ENCODE peak calls at places on chromosome 12, in four cellular contexts. One of them, this sample, is unnamed.

GRCh38 chr12:52259850-52260249 is 14.6 kb upstream of the KRT86 start:
- DNase-seq in HS-5: no peak
- DNase-seq in stimulated activated CD4-positive, alpha-beta T cell treated with anti-CD3 and anti-CD28 coated beads, Interleukin-15, amount 100 ng/mL, for 1 hour: no peak
- DNase-seq in suprapubic skin: no peak
- DNase-seq in this sample: no peak

GRCh38 chr12:46153267-46153872 is 115.5 kb downstream of the SLC38A1 start:
- DNase-seq in HS-5: no peak
- DNase-seq in stimulated activated CD4-positive, alpha-beta T cell treated with anti-CD3 and anti-CD28 coated beads, Interleukin-15, amount 100 ng/mL, for 1 hour: no peak
- DNase-seq in suprapubic skin: no peak
- DNase-seq in this sample: no peak

GRCh38 chr12:66653801-66654200 is 25.1 kb downstream of the GRIP1 start:
- DNase-seq in HS-5: no peak
- DNase-seq in stimulated activated CD4-positive, alpha-beta T cell treated with anti-CD3 and anti-CD28 coated beads, Interleukin-15, amount 100 ng/mL, for 1 hour: no peak
- DNase-seq in suprapubic skin: no peak
- DNase-seq in this sample: no peak

GRCh38 chr12:18967814-18968213 is 161.7 kb upstream of the PLEKHA5 start:
- DNase-seq in HS-5: no peak
- DNase-seq in stimulated activated CD4-positive, alpha-beta T cell treated with anti-CD3 and anti-CD28 coated beads, Interleukin-15, amount 100 ng/mL, for 1 hour: no peak
- DNase-seq in suprapubic skin: no peak
- DNase-seq in this sample: no peak

GRCh38 chr12:102484017-102484731 is 3.8 kb upstream of the IGF1 start:
- DNase-seq in HS-5: peak; percentile 26
- DNase-seq in stimulated activated CD4-positive, alpha-beta T cell treated with anti-CD3 and anti-CD28 coated beads, Interleukin-15, amount 100 ng/mL, for 1 hour: peak; percentile 8
- DNase-seq in suprapubic skin: no peak
- DNase-seq in this sample: peak; percentile 23

GRCh38 chr12:113505941-113506340 is 34.3 kb upstream of the LHX5 start:
- DNase-seq in HS-5: no peak
- DNase-seq in stimulated activated CD4-positive, alpha-beta T cell treated with anti-CD3 and anti-CD28 coated beads, Interleukin-15, amount 100 ng/mL, for 1 hour: no peak
- DNase-seq in suprapubic skin: no peak
- DNase-seq in this sample: no peak

GRCh38 chr12:80316141-80316700 is 127.8 kb upstream of the PTPRQ start:
- DNase-seq in HS-5: no peak
- DNase-seq in stimulated activated CD4-positive, alpha-beta T cell treated with anti-CD3 and anti-CD28 coated beads, Interleukin-15, amount 100 ng/mL, for 1 hour: no peak
- DNase-seq in suprapubic skin: no peak
- DNase-seq in this sample: no peak

GRCh38 chr12:106897082-106897481 is 58.6 kb upstream of the TMEM263 start:
- DNase-seq in HS-5: no peak
- DNase-seq in stimulated activated CD4-positive, alpha-beta T cell treated with anti-CD3 and anti-CD28 coated beads, Interleukin-15, amount 100 ng/mL, for 1 hour: no peak
- DNase-seq in suprapubic skin: no peak
- DNase-seq in this sample: no peak

GRCh38 chr12:109721276-109721675 is 7.7 kb downstream of the FAM222A start:
- DNase-seq in HS-5: no peak
- DNase-seq in stimulated activated CD4-positive, alpha-beta T cell treated with anti-CD3 and anti-CD28 coated beads, Interleukin-15, amount 100 ng/mL, for 1 hour: no peak
- DNase-seq in suprapubic skin: no peak
- DNase-seq in this sample: no peak

GRCh38 chr12:52007158-52007921 is 594 bp downstream of the TAMALIN start:
- DNase-seq in HS-5: no peak
- DNase-seq in stimulated activated CD4-positive, alpha-beta T cell treated with anti-CD3 and anti-CD28 coated beads, Interleukin-15, amount 100 ng/mL, for 1 hour: no peak
- DNase-seq in suprapubic skin: no peak
- DNase-seq in this sample: no peak

GRCh38 chr12:57377103-57377840 is 53.6 kb downstream of the R3HDM2 start:
- DNase-seq in HS-5: no peak
- DNase-seq in stimulated activated CD4-positive, alpha-beta T cell treated with anti-CD3 and anti-CD28 coated beads, Interleukin-15, amount 100 ng/mL, for 1 hour: no peak
- DNase-seq in suprapubic skin: no peak
- DNase-seq in this sample: no peak

GRCh38 chr12:76113800-76114757 is 29.6 kb upstream of the NAP1L1 start:
- DNase-seq in HS-5: no peak
- DNase-seq in stimulated activated CD4-positive, alpha-beta T cell treated with anti-CD3 and anti-CD28 coated beads, Interleukin-15, amount 100 ng/mL, for 1 hour: no peak
- DNase-seq in suprapubic skin: no peak
- DNase-seq in this sample: no peak

GRCh38 chr12:54958048-54958658 is 26.4 kb downstream of the TESPA1 start:
- DNase-seq in HS-5: no peak
- DNase-seq in stimulated activated CD4-positive, alpha-beta T cell treated with anti-CD3 and anti-CD28 coated beads, Interleukin-15, amount 100 ng/mL, for 1 hour: no peak
- DNase-seq in suprapubic skin: no peak
- DNase-seq in this sample: no peak

GRCh38 chr12:114911196-114911595 is 227.2 kb upstream of the TBX3 start:
- DNase-seq in HS-5: no peak
- DNase-seq in stimulated activated CD4-positive, alpha-beta T cell treated with anti-CD3 and anti-CD28 coated beads, Interleukin-15, amount 100 ng/mL, for 1 hour: no peak
- DNase-seq in suprapubic skin: no peak
- DNase-seq in this sample: no peak

GRCh38 chr12:3705349-3705675 is 47.6 kb downstream of the CRACR2A start:
- DNase-seq in HS-5: no peak
- DNase-seq in stimulated activated CD4-positive, alpha-beta T cell treated with anti-CD3 and anti-CD28 coated beads, Interleukin-15, amount 100 ng/mL, for 1 hour: no peak
- DNase-seq in suprapubic skin: no peak
- DNase-seq in this sample: no peak

GRCh38 chr12:113477171-113477841 is 5.6 kb upstream of the LHX5 start:
- DNase-seq in HS-5: no peak
- DNase-seq in stimulated activated CD4-positive, alpha-beta T cell treated with anti-CD3 and anti-CD28 coated beads, Interleukin-15, amount 100 ng/mL, for 1 hour: no peak
- DNase-seq in suprapubic skin: no peak
- DNase-seq in this sample: no peak

GRCh38 chr12:124395284-124395752 is 100.4 kb downstream of the RFLNA start:
- DNase-seq in HS-5: no peak
- DNase-seq in stimulated activated CD4-positive, alpha-beta T cell treated with anti-CD3 and anti-CD28 coated beads, Interleukin-15, amount 100 ng/mL, for 1 hour: no peak
- DNase-seq in suprapubic skin: no peak
- DNase-seq in this sample: no peak

GRCh38 chr12:8890313-8891084 is 23.8 kb upstream of the PHC1 start:
- DNase-seq in HS-5: peak; percentile 10
- DNase-seq in stimulated activated CD4-positive, alpha-beta T cell treated with anti-CD3 and anti-CD28 coated beads, Interleukin-15, amount 100 ng/mL, for 1 hour: no peak
- DNase-seq in suprapubic skin: no peak
- DNase-seq in this sample: no peak

GRCh38 chr12:48061943-48062719 is 43.7 kb downstream of the SENP1 start:
- DNase-seq in HS-5: no peak
- DNase-seq in stimulated activated CD4-positive, alpha-beta T cell treated with anti-CD3 and anti-CD28 coated beads, Interleukin-15, amount 100 ng/mL, for 1 hour: no peak
- DNase-seq in suprapubic skin: no peak
- DNase-seq in this sample: no peak

GRCh38 chr12:101021442-101021841 is 188.6 kb downstream of the SLC5A8 start:
- DNase-seq in HS-5: no peak
- DNase-seq in stimulated activated CD4-positive, alpha-beta T cell treated with anti-CD3 and anti-CD28 coated beads, Interleukin-15, amount 100 ng/mL, for 1 hour: no peak
- DNase-seq in suprapubic skin: no peak
- DNase-seq in this sample: no peak

GRCh38 chr12:42426733-42427132 is 100.8 kb downstream of the PPHLN1 start:
- DNase-seq in HS-5: peak; percentile 31
- DNase-seq in stimulated activated CD4-positive, alpha-beta T cell treated with anti-CD3 and anti-CD28 coated beads, Interleukin-15, amount 100 ng/mL, for 1 hour: no peak
- DNase-seq in suprapubic skin: no peak
- DNase-seq in this sample: no peak

GRCh38 chr12:32159925-32160324 is 53.3 kb downstream of the BICD1 start:
- DNase-seq in HS-5: no peak
- DNase-seq in stimulated activated CD4-positive, alpha-beta T cell treated with anti-CD3 and anti-CD28 coated beads, Interleukin-15, amount 100 ng/mL, for 1 hour: no peak
- DNase-seq in suprapubic skin: no peak
- DNase-seq in this sample: no peak

GRCh38 chr12:102962986-102963385 is 5.5 kb downstream of the ASCL1 start:
- DNase-seq in HS-5: no peak
- DNase-seq in stimulated activated CD4-positive, alpha-beta T cell treated with anti-CD3 and anti-CD28 coated beads, Interleukin-15, amount 100 ng/mL, for 1 hour: no peak
- DNase-seq in suprapubic skin: no peak
- DNase-seq in this sample: no peak

GRCh38 chr12:113537751-113538087 is 66.0 kb upstream of the LHX5 start:
- DNase-seq in HS-5: no peak
- DNase-seq in stimulated activated CD4-positive, alpha-beta T cell treated with anti-CD3 and anti-CD28 coated beads, Interleukin-15, amount 100 ng/mL, for 1 hour: no peak
- DNase-seq in suprapubic skin: no peak
- DNase-seq in this sample: no peak

GRCh38 chr12:42372154-42372791 is 46.3 kb downstream of the PPHLN1 start:
- DNase-seq in HS-5: peak; percentile 23
- DNase-seq in stimulated activated CD4-positive, alpha-beta T cell treated with anti-CD3 and anti-CD28 coated beads, Interleukin-15, amount 100 ng/mL, for 1 hour: no peak
- DNase-seq in suprapubic skin: no peak
- DNase-seq in this sample: no peak

GRCh38 chr12:67714648-67715047 is 66.1 kb downstream of the DYRK2 start:
- DNase-seq in HS-5: no peak
- DNase-seq in stimulated activated CD4-positive, alpha-beta T cell treated with anti-CD3 and anti-CD28 coated beads, Interleukin-15, amount 100 ng/mL, for 1 hour: no peak
- DNase-seq in suprapubic skin: no peak
- DNase-seq in this sample: no peak

GRCh38 chr12:49346659-49347306 is at the start of gene DNAJC22:
- DNase-seq in HS-5: no peak
- DNase-seq in stimulated activated CD4-positive, alpha-beta T cell treated with anti-CD3 and anti-CD28 coated beads, Interleukin-15, amount 100 ng/mL, for 1 hour: no peak
- DNase-seq in suprapubic skin: no peak
- DNase-seq in this sample: no peak

GRCh38 chr12:89051065-89051677 is 301.1 kb downstream of the DUSP6 start:
- DNase-seq in HS-5: no peak
- DNase-seq in stimulated activated CD4-positive, alpha-beta T cell treated with anti-CD3 and anti-CD28 coated beads, Interleukin-15, amount 100 ng/mL, for 1 hour: no peak
- DNase-seq in suprapubic skin: no peak
- DNase-seq in this sample: no peak

GRCh38 chr12:107086314-107086713 is 7.0 kb downstream of the CRY1 start:
- DNase-seq in HS-5: no peak
- DNase-seq in stimulated activated CD4-positive, alpha-beta T cell treated with anti-CD3 and anti-CD28 coated beads, Interleukin-15, amount 100 ng/mL, for 1 hour: no peak
- DNase-seq in suprapubic skin: no peak
- DNase-seq in this sample: no peak

GRCh38 chr12:122088181-122088810 is 9.7 kb downstream of the MLXIP start:
- DNase-seq in HS-5: no peak
- DNase-seq in stimulated activated CD4-positive, alpha-beta T cell treated with anti-CD3 and anti-CD28 coated beads, Interleukin-15, amount 100 ng/mL, for 1 hour: no peak
- DNase-seq in suprapubic skin: no peak
- DNase-seq in this sample: no peak

GRCh38 chr12:12147111-12147510 is 76.4 kb downstream of the BCL2L14 start:
- DNase-seq in HS-5: no peak
- DNase-seq in stimulated activated CD4-positive, alpha-beta T cell treated with anti-CD3 and anti-CD28 coated beads, Interleukin-15, amount 100 ng/mL, for 1 hour: no peak
- DNase-seq in suprapubic skin: no peak
- DNase-seq in this sample: no peak

GRCh38 chr12:124387510-124387855 is 92.6 kb downstream of the RFLNA start:
- DNase-seq in HS-5: no peak
- DNase-seq in stimulated activated CD4-positive, alpha-beta T cell treated with anti-CD3 and anti-CD28 coated beads, Interleukin-15, amount 100 ng/mL, for 1 hour: no peak
- DNase-seq in suprapubic skin: no peak
- DNase-seq in this sample: no peak

GRCh38 chr12:50960130-50960529 is 7.8 kb downstream of the HIGD1C start:
- DNase-seq in HS-5: no peak
- DNase-seq in stimulated activated CD4-positive, alpha-beta T cell treated with anti-CD3 and anti-CD28 coated beads, Interleukin-15, amount 100 ng/mL, for 1 hour: no peak
- DNase-seq in suprapubic skin: no peak
- DNase-seq in this sample: no peak

GRCh38 chr12:115543269-115543668 is 734.2 kb downstream of the MED13L start:
- DNase-seq in HS-5: no peak
- DNase-seq in stimulated activated CD4-positive, alpha-beta T cell treated with anti-CD3 and anti-CD28 coated beads, Interleukin-15, amount 100 ng/mL, for 1 hour: no peak
- DNase-seq in suprapubic skin: no peak
- DNase-seq in this sample: no peak

GRCh38 chr12:28130625-28131598 is 59.3 kb upstream of the CCDC91 start:
- DNase-seq in HS-5: peak; percentile 98
- DNase-seq in stimulated activated CD4-positive, alpha-beta T cell treated with anti-CD3 and anti-CD28 coated beads, Interleukin-15, amount 100 ng/mL, for 1 hour: no peak
- DNase-seq in suprapubic skin: no peak
- DNase-seq in this sample: no peak

GRCh38 chr12:43676183-43676813 is 82.3 kb downstream of the PUS7L start:
- DNase-seq in HS-5: no peak
- DNase-seq in stimulated activated CD4-positive, alpha-beta T cell treated with anti-CD3 and anti-CD28 coated beads, Interleukin-15, amount 100 ng/mL, for 1 hour: no peak
- DNase-seq in suprapubic skin: no peak
- DNase-seq in this sample: no peak